ENCODE peak calls at places on chromosome 12, in four cellular contexts. One of them, this sample, is unnamed.

GRCh38 chr12:52006726-52007157 is at the start of gene TAMALIN:
- DNase-seq in activated gamma-delta T cell: peak
- DNase-seq in substantia nigra: no peak
- DNase-seq in H7: peak
- DNase-seq in this sample: no peak

GRCh38 chr12:52155048-52155868 is 36.6 kb downstream of the KRT80 start:
- DNase-seq in substantia nigra: no peak
- DNase-seq in activated gamma-delta T cell: no peak
- DNase-seq in H7: no peak
- DNase-seq in this sample: no peak

GRCh38 chr12:109782322-109782695 is 50.9 kb downstream of the TRPV4 start:
- DNase-seq in activated gamma-delta T cell: no peak
- DNase-seq in H7: no peak
- DNase-seq in substantia nigra: no peak
- DNase-seq in this sample: no peak

GRCh38 chr12:107093547-107094448 is at the start of gene CRY1:
- DNase-seq in substantia nigra: peak
- DNase-seq in H7: peak
- DNase-seq in activated gamma-delta T cell: peak
- DNase-seq in this sample: peak

GRCh38 chr12:48758186-48758585 is 30.7 kb downstream of the ADCY6 start:
- DNase-seq in H7: no peak
- DNase-seq in activated gamma-delta T cell: no peak
- DNase-seq in substantia nigra: no peak
- DNase-seq in this sample: no peak

GRCh38 chr12:45259732-45260480 is 44.0 kb downstream of the ANO6 start:
- DNase-seq in substantia nigra: no peak
- DNase-seq in activated gamma-delta T cell: no peak
- DNase-seq in H7: no peak
- DNase-seq in this sample: no peak

GRCh38 chr12:6532927-6533652 is 1.2 kb upstream of the GAPDH start:
- DNase-seq in H7: peak
- DNase-seq in activated gamma-delta T cell: no peak
- DNase-seq in substantia nigra: peak
- DNase-seq in this sample: no peak

GRCh38 chr12:27177716-27178115 is 66.4 kb upstream of the STK38L start:
- DNase-seq in H7: no peak
- DNase-seq in substantia nigra: no peak
- DNase-seq in activated gamma-delta T cell: no peak
- DNase-seq in this sample: no peak

GRCh38 chr12:8045952-8046944 is 13.7 kb downstream of the FOXJ2 start:
- DNase-seq in H7: peak
- DNase-seq in activated gamma-delta T cell: no peak
- DNase-seq in substantia nigra: peak
- DNase-seq in this sample: no peak

GRCh38 chr12:99277566-99277965 is 370.0 kb upstream of the GARIN6 start:
- DNase-seq in activated gamma-delta T cell: no peak
- DNase-seq in substantia nigra: no peak
- DNase-seq in H7: no peak
- DNase-seq in this sample: no peak

GRCh38 chr12:63967781-63968180 is 123.3 kb downstream of the SRGAP1 start:
- DNase-seq in H7: no peak
- DNase-seq in activated gamma-delta T cell: no peak
- DNase-seq in substantia nigra: no peak
- DNase-seq in this sample: no peak

GRCh38 chr12:60522684-60523083 is 926.9 kb downstream of the SLC16A7 start:
- DNase-seq in activated gamma-delta T cell: no peak
- DNase-seq in substantia nigra: peak
- DNase-seq in H7: no peak
- DNase-seq in this sample: no peak

GRCh38 chr12:18799561-18799960 is 61.6 kb downstream of the CAPZA3 start:
- DNase-seq in activated gamma-delta T cell: no peak
- DNase-seq in substantia nigra: no peak
- DNase-seq in H7: no peak
- DNase-seq in this sample: no peak

GRCh38 chr12:111072299-111072698 is 151.9 kb upstream of the MYL2 start:
- DNase-seq in substantia nigra: no peak
- DNase-seq in activated gamma-delta T cell: no peak
- DNase-seq in H7: peak
- DNase-seq in this sample: no peak

GRCh38 chr12:109542876-109543275 is 30.4 kb downstream of the MMAB start:
- DNase-seq in substantia nigra: no peak
- DNase-seq in activated gamma-delta T cell: no peak
- DNase-seq in H7: no peak
- DNase-seq in this sample: no peak

GRCh38 chr12:123983822-123984485 is 10.9 kb downstream of the ZNF664 start:
- DNase-seq in activated gamma-delta T cell: no peak
- DNase-seq in substantia nigra: peak
- DNase-seq in H7: peak
- DNase-seq in this sample: no peak

GRCh38 chr12:85642810-85643209 is 193.4 kb downstream of the RASSF9 start:
- DNase-seq in activated gamma-delta T cell: no peak
- DNase-seq in H7: no peak
- DNase-seq in substantia nigra: no peak
- DNase-seq in this sample: no peak

GRCh38 chr12:76375939-76376338 is 27.7 kb upstream of the BBS10 start:
- DNase-seq in H7: no peak
- DNase-seq in activated gamma-delta T cell: no peak
- DNase-seq in substantia nigra: no peak
- DNase-seq in this sample: no peak

GRCh38 chr12:94157891-94158495 is 9.6 kb downstream of the PLXNC1 start:
- DNase-seq in H7: no peak
- DNase-seq in substantia nigra: no peak
- DNase-seq in activated gamma-delta T cell: no peak
- DNase-seq in this sample: no peak

GRCh38 chr12:93722757-93723567 is 45.8 kb downstream of the CRADD start:
- DNase-seq in substantia nigra: no peak
- DNase-seq in H7: no peak
- DNase-seq in activated gamma-delta T cell: no peak
- DNase-seq in this sample: no peak

GRCh38 chr12:57237653-57237951 is 8.1 kb downstream of the SHMT2 start:
- DNase-seq in substantia nigra: no peak
- DNase-seq in activated gamma-delta T cell: no peak
- DNase-seq in H7: no peak
- DNase-seq in this sample: no peak

GRCh38 chr12:57816855-57817151 is 1.7 kb downstream of the AVIL start:
- DNase-seq in H7: no peak
- DNase-seq in activated gamma-delta T cell: no peak
- DNase-seq in substantia nigra: no peak
- DNase-seq in this sample: no peak

GRCh38 chr12:120709976-120710804 is at the start of gene UNC119B:
- DNase-seq in activated gamma-delta T cell: peak
- DNase-seq in substantia nigra: peak
- DNase-seq in H7: peak
- DNase-seq in this sample: no peak

GRCh38 chr12:109264095-109264942 is 44.8 kb downstream of the FOXN4 start:
- DNase-seq in substantia nigra: peak
- DNase-seq in H7: peak
- DNase-seq in activated gamma-delta T cell: no peak
- DNase-seq in this sample: no peak

GRCh38 chr12:14959463-14959862 is 1.9 kb downstream of the ARHGDIB start:
- DNase-seq in H7: no peak
- DNase-seq in activated gamma-delta T cell: no peak
- DNase-seq in substantia nigra: no peak
- DNase-seq in this sample: no peak

GRCh38 chr12:32780111-32780510 is 24.4 kb upstream of the YARS2 start:
- DNase-seq in H7: no peak
- DNase-seq in substantia nigra: no peak
- DNase-seq in activated gamma-delta T cell: no peak
- DNase-seq in this sample: no peak

GRCh38 chr12:1613860-1614259 is 15.2 kb upstream of the WNT5B start:
- DNase-seq in H7: no peak
- DNase-seq in substantia nigra: no peak
- DNase-seq in activated gamma-delta T cell: no peak
- DNase-seq in this sample: no peak

GRCh38 chr12:48119834-48120195 is 651 bp downstream of the PFKM start:
- DNase-seq in activated gamma-delta T cell: no peak
- DNase-seq in H7: peak
- DNase-seq in substantia nigra: no peak
- DNase-seq in this sample: no peak

GRCh38 chr12:5577239-5577638 is 145.3 kb downstream of the NTF3 start:
- DNase-seq in substantia nigra: no peak
- DNase-seq in activated gamma-delta T cell: no peak
- DNase-seq in H7: no peak
- DNase-seq in this sample: no peak

GRCh38 chr12:32896438-32897275 is at the start of gene PKP2:
- DNase-seq in activated gamma-delta T cell: no peak
- DNase-seq in substantia nigra: no peak
- DNase-seq in H7: peak
- DNase-seq in this sample: no peak

GRCh38 chr12:85968606-85969005 is 94.5 kb downstream of the NTS start:
- DNase-seq in activated gamma-delta T cell: no peak
- DNase-seq in H7: no peak
- DNase-seq in substantia nigra: no peak
- DNase-seq in this sample: no peak

GRCh38 chr12:39502657-39503056 is 59.7 kb upstream of the KIF21A start:
- DNase-seq in activated gamma-delta T cell: no peak
- DNase-seq in substantia nigra: no peak
- DNase-seq in H7: peak
- DNase-seq in this sample: no peak